ENCODE peak calls at places on chromosomes 2 and 18, in five cellular contexts. N, S, W, O and U are unnamed samples.

GRCh38 chr2:214184461-214184860 is 226.4 kb upstream of the VWC2L start:
- DNase-seq in N (no peak), S (no peak), W (no peak), O (no peak), U (no peak)

GRCh38 chr2:14355102-14355501 is 277.4 kb upstream of the LRATD1 start:
- DNase-seq in N (no peak), S (no peak), W (no peak), O (no peak), U (no peak)

GRCh38 chr18:986071-986470 is 81.4 kb downstream of the ADCYAP1 start:
- DNase-seq in N (peak; percentile 28), S (no peak), W (no peak), O (no peak), U (no peak)

GRCh38 chr2:54945401-54946219 is 104.6 kb downstream of the RTN4 start:
- DNase-seq in N (no peak), S (peak; percentile 83), W (peak; percentile 74), O (no peak), U (no peak)

GRCh38 chr18:49880656-49881055 is 67.3 kb upstream of the ACAA2 start:
- DNase-seq in N (no peak), S (no peak), W (no peak), O (no peak), U (no peak)

GRCh38 chr18:8045890-8046289 is 478.8 kb downstream of the PTPRM start:
- DNase-seq in N (no peak), S (no peak), W (no peak), O (no peak), U (no peak)

GRCh38 chr2:233849607-233850271 is 4.6 kb downstream of the HJURP start:
- DNase-seq in N (no peak), S (no peak), W (no peak), O (no peak), U (no peak)

GRCh38 chr2:186498834-186499233 is 12.8 kb downstream of the ZC3H15 start:
- DNase-seq in N (no peak), S (no peak), W (no peak), O (no peak), U (no peak)

GRCh38 chr2:126720031-126720368 is 64.0 kb downstream of the GYPC start:
- DNase-seq in N (no peak), S (no peak), W (no peak), O (no peak), U (no peak)

GRCh38 chr2:118197011-118197695 is 108.9 kb downstream of the INSIG2 start:
- DNase-seq in N (peak; percentile 61), S (peak; percentile 38), W (no peak), O (no peak), U (peak; percentile 35)